ENCODE peak calls at places on chromosome 21, in five cellular contexts. O is HL-60, Z is cardiac fibroblast, F is transverse colon, U is GM12878. P is an unnamed sample.

GRCh38 chr21:45336870-45337269 is 49.2 kb upstream of the POFUT2 start:
- DNase-seq in O (no peak), Z (peak; percentile 34), F (no peak), U (no peak), P (no peak)

GRCh38 chr21:34020934-34021553 is 52.3 kb upstream of the MRPS6 start:
- DNase-seq in O (no peak), Z (no peak), F (no peak), U (no peak), P (no peak)

GRCh38 chr21:45763506-45763905 is 120.0 kb downstream of the PCBP3 start:
- DNase-seq in O (no peak), Z (no peak), F (no peak), U (no peak), P (no peak)

GRCh38 chr21:45485686-45486442 is 56.4 kb downstream of the SLC19A1 start:
- DNase-seq in O (no peak), Z (no peak), F (no peak), U (no peak), P (no peak)

GRCh38 chr21:43929217-43929971 is 64.4 kb downstream of the AGPAT3 start:
- DNase-seq in O (no peak), Z (no peak), F (no peak), U (no peak), P (no peak)

GRCh38 chr21:33586927-33587326 is 1.6 kb downstream of the DONSON start:
- DNase-seq in O (no peak), Z (no peak), F (no peak), U (no peak), P (no peak)

GRCh38 chr21:32372755-32373154 is 20.1 kb downstream of the URB1 start:
- DNase-seq in O (no peak), Z (peak; percentile 58), F (no peak), U (no peak), P (peak; percentile 58)

GRCh38 chr21:44969965-44970755 is 30.3 kb downstream of the SLX9 start:
- DNase-seq in O (peak; percentile 17), Z (no peak), F (no peak), U (no peak), P (peak; percentile 27)

GRCh38 chr21:45876381-45877159 is 105.0 kb upstream of the COL6A1 start:
- DNase-seq in O (no peak), Z (peak; percentile 28), F (no peak), U (no peak), P (peak; percentile 28)

DNA sequence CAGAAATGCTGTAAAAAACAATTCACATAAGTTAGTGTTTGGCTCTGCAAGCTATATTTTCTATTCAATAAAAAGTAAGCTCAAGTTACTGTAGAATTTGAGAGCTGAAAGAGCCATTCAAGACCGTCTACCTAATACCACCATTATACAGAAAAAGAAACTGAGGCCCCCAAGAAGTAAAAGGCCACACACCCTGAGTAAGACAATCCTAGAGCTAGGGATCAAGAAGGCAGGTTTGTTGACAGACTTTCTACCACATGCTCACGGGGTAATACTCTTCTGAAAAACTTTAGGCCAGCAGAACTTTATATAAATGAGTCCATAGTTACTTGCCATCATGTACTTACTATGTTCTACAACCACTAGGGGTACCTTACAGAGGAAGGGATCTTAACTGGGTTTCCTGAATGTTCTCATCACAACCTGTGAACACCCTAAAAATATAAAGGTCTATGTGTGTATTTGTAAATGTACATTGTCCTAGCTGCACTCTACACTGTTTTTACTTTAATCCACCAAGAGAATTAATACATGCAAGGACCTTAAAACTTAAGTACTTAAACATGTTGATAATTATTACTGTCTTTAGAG is 2.7 kb downstream of the PSMG1 start:
- DNase-seq in O (no peak), Z (no peak), F (no peak), U (no peak), P (no peak)
- TF ChIP-seq CTCF in O (peak; percentile 3), Z (peak; percentile 26), F (peak; percentile 14), U (peak; percentile 43), P (peak; percentile 33)

GRCh38 chr21:14321042-14321441 is 61.9 kb downstream of the HSPA13 start:
- DNase-seq in O (no peak), Z (peak; percentile 1), F (no peak), U (no peak), P (peak; percentile 1)

GRCh38 chr21:14319805-14320204 is 63.1 kb downstream of the HSPA13 start:
- DNase-seq in O (no peak), Z (no peak), F (no peak), U (no peak), P (no peak)

GRCh38 chr21:14318598-14318997 is 64.3 kb downstream of the HSPA13 start:
- DNase-seq in O (peak; percentile 2), Z (no peak), F (no peak), U (no peak), P (no peak)
- H3K4me3 ChIP-seq in O (no peak overlapping the region), Z (no peak overlapping the region), F (no peak overlapping the region), U (no peak overlapping the region), P (no peak overlapping the region)

DNA sequence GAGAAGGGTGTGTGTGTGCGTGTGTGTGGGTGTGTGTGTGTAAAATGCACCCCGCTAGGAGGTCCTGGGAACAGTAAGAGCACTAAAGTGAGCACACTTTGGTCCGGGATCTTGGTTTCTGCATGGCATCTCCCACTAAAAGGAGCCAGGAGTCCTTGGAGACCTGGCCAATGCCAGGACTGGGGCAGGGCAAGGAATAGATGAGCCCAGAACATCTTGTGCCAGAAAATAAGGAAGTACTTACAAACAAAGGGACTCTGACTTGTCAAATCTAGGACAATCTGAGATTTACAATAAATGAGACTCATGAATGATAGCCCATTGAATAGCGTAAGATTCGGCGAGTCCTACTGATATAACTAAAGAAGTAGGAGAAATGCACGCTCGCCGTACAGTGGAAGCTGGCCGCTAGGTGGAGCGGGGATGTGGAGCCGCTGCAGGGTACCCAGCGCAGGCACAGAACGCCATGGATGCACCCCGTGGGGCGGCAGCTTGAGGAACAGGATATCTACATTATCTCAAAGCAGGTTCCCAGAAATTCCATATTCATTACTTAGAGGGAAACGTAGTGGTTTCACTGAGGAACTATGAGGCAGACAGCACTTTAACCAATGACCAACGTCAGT is 7.1 kb downstream of the SLC37A1 start:
- DNase-seq in O (no peak), Z (no peak), F (no peak), U (no peak), P (peak; percentile 21)
- TF ChIP-seq CTCF in O (no peak), Z (peak; percentile 34), F (no peak), U (no peak), P (peak; percentile 46)

DNA sequence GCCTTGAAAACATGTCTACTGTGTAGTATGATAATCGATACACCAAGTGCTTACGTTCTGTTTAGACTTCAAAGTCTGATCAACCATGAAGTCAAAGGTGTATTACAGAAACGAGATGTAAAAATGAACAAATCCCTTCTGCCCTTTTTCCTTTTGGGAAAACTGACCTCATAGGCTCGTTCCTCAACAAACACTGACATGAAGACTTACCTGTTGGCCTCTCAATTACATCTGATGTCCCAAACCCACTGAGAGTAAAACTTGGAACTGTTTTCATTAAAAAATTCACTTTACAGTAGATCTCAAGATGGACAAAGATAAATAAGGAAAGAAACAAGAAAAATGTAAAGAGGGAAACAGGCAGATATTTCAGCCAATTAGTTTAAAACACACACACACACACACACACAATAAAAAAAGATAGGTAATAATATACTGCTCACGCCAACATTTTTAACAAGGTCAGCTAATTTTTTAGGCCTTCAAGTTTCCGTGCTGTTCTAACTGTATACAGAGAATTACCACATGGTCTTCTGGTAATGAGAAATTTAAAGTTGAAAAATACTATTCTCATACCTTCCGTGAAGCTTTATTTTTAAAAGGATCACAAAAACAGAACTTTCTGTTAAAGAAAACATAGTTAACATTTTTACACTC is 2.1 kb downstream of the HMGN1 start:
- DNase-seq in O (no peak), Z (no peak), F (no peak), U (no peak), P (no peak)
- H3K4me3 ChIP-seq in O (peak overlapping the region; percentile 79), Z (no peak overlapping the region), F (no peak overlapping the region), U (peak overlapping the region; percentile 91), P (peak overlapping the region; percentile 77)

DNA sequence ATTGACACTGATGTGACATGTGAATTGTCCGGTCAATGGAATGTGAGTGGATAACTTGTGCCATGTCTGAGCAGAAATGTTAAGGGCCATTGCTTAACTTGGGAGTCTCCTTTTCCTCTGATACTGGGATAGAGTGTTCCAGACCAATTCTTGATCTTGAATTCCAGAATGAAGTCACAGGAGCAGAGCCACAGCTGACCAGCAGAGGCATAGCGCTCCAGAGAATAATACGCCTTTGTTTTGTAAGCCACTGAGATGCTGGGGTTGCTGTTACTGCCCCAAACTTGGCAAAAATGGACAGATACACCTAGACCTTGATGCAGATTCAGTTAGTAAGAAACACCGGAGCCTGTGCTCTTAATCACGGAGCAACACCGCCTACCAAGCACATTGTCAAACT is 6.3 kb downstream of the KCNJ6 start:
- DNase-seq in O (no peak), Z (no peak), F (no peak), U (no peak), P (no peak)
- TF ChIP-seq CTCF in O (no peak), Z (peak; percentile 5), F (no peak), U (no peak), P (no peak)

GRCh38 chr21:41168391-41169257 is 664 bp downstream of the BACE2 start:
- DNase-seq in O (no peak), Z (peak; percentile 69), F (peak; percentile 63), U (no peak), P (peak; percentile 65)

GRCh38 chr21:41171210-41171609 is 3.2 kb downstream of the BACE2 start:
- DNase-seq in O (no peak), Z (peak; percentile 24), F (peak; percentile 43), U (no peak), P (peak; percentile 42)

GRCh38 chr21:41169258-41169576 is 1.3 kb downstream of the BACE2 start:
- DNase-seq in O (no peak), Z (no peak), F (no peak), U (no peak), P (no peak)

GRCh38 chr21:41170442-41170841 is 2.5 kb downstream of the BACE2 start:
- DNase-seq in O (peak; percentile 5), Z (peak; percentile 51), F (peak; percentile 62), U (no peak), P (peak; percentile 53)

GRCh38 chr21:41169701-41170100 is 1.7 kb downstream of the BACE2 start:
- DNase-seq in O (no peak), Z (peak; percentile 2), F (no peak), U (no peak), P (no peak)
- H3K4me3 ChIP-seq in O (no peak overlapping the region), Z (no peak overlapping the region), F (no peak overlapping the region), U (no peak overlapping the region), P (peak overlapping the region; percentile 72)

DNA sequence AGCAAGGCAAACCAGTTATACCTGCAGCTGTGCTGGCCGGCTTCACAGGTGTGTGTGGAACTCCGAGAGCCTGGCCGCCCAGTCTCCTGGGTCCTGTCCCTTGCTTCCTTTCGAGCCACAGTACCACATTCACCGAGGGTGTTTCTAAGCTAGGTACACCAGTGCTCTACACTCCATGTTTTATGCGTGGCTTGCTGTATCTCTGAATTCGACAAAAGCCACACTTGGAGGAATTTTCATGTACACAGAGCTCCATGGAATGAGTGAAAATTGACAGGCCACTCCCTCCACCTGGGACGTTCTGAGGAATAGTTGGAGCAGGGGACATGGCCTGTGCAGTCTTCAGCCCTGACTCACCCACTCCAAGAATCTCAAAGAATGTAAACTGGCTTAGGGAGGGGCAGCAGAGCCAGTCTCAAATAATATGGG is 14.0 kb downstream of the ETS2 start:
- DNase-seq in O (no peak), Z (no peak), F (peak; percentile 68), U (no peak), P (no peak)
- TF ChIP-seq CTCF in O (no peak), Z (no peak), F (no peak), U (no peak), P (no peak)

GRCh38 chr21:16535100-16535418 is 805.3 kb downstream of the USP25 start:
- DNase-seq in O (no peak), Z (peak; percentile 96), F (peak; percentile 30), U (no peak), P (peak; percentile 97)
- H3K4me3 ChIP-seq in O (no peak overlapping the region), Z (peak overlapping the region; percentile 6), F (no peak overlapping the region), U (no peak overlapping the region), P (peak overlapping the region; percentile 66)

P was measured in fibroblast of pulmonary artery.